ENCODE peak calls at places on chromosomes 6 and 20, in five cellular contexts. J is K562, X is adipocyte, B is mesenchymal stem cell, R is right atrium auricular region. H is an unnamed sample.

GRCh38 chr6:64890609-64891008 is 816.4 kb downstream of the EYS start:
- DNase-seq in J (no peak), X (peak; percentile 0), B (no peak), R (no peak), H (no peak)

GRCh38 chr6:138970856-138971425 is 17.1 kb downstream of the REPS1 start:
- DNase-seq in J (no peak), X (peak; percentile 71), B (peak; percentile 94), R (peak; percentile 68), H (peak; percentile 61)

GRCh38 chr6:27940766-27941165 is 16.3 kb upstream of the OR2B6 start:
- DNase-seq in J (peak; percentile 74), X (no peak), B (no peak), R (no peak), H (no peak)

GRCh38 chr6:43842231-43842794 is 72.3 kb downstream of the VEGFA start:
- DNase-seq in J (no peak), X (peak; percentile 22), B (no peak), R (no peak), H (no peak)

GRCh38 chr20:31605902-31606677 is 1.0 kb downstream of the ID1 start:
- DNase-seq in J (no peak), X (peak; percentile 61), B (peak; percentile 52), R (no peak), H (no peak)

GRCh38 chr20:45968801-45969711 is 2.9 kb downstream of the ZNF335 start:
- DNase-seq in J (no peak), X (no peak), B (peak; percentile 75), R (no peak), H (no peak)

GRCh38 chr20:39855799-39856198 is 833.2 kb downstream of the MAFB start:
- DNase-seq in J (no peak), X (no peak), B (peak; percentile 36), R (no peak), H (no peak)

GRCh38 chr20:51100617-51101016 is 77.7 kb upstream of the KCNG1 start:
- DNase-seq in J (no peak), X (no peak), B (no peak), R (no peak), H (no peak)

GRCh38 chr6:2891768-2892170 is 11.3 kb downstream of the SERPINB9 start:
- DNase-seq in J (no peak), X (no peak), B (no peak), R (no peak), H (peak; percentile 66)

GRCh38 chr6:38554700-38555413 is 84.9 kb downstream of the BTBD9 start:
- DNase-seq in J (no peak), X (peak; percentile 44), B (peak; percentile 67), R (no peak), H (no peak)

GRCh38 chr20:9617062-9617461 is 102.7 kb downstream of the LAMP5 start:
- DNase-seq in J (peak; percentile 41), X (peak; percentile 87), B (peak; percentile 45), R (peak; percentile 61), H (peak; percentile 73)

GRCh38 chr6:6565488-6565887 is 23.0 kb upstream of the LY86 start:
- DNase-seq in J (no peak), X (no peak), B (no peak), R (no peak), H (no peak)

GRCh38 chr20:29878281-29878741 is 1379.2 kb upstream of the DEFB115 start:
- DNase-seq in J (peak; percentile 37), X (no peak), B (no peak), R (no peak), H (no peak)

GRCh38 chr6:146814148-146814750 is 215.5 kb downstream of the ADGB start:
- DNase-seq in J (no peak), X (no peak), B (peak; percentile 59), R (no peak), H (peak; percentile 63)

GRCh38 chr6:164478426-164478825 is 831.0 kb downstream of the C6orf118 start:
- DNase-seq in J (no peak), X (no peak), B (no peak), R (no peak), H (no peak)

GRCh38 chr6:73505142-73505541 is 15.7 kb downstream of the EEF1A1 start:
- DNase-seq in J (no peak), X (no peak), B (no peak), R (no peak), H (no peak)

DNA sequence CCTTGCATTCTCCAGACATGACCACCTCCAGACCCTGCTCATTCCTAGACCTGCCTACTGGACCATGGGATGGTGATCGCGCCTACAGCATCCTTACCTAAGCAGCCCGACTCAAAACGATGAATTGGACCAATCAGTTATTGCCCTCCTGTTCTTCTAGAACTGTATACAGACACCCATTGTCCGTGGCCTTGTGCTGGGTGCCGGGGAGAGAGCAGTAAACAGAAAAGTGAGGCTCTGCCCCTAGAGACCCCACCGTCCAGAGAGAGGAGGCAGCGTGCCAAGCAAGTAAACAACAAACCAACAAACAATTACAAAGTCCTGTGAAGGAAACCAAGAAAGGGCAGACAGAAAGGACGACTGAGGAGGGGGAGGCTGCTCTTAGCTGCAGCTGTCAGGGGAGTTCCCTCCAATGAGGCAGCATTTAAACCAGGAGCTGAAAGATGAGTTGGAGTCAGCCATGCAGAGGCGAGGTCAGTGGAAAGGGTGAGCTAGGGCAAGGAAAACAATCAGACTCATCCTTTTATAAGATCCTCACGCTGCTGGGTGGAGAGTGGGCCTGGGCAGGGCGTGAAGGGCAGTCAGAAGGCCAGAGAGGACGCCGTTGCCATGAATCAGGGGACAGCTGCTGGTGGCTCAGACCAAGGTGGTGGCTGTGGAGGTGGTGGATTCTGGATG is 37.6 kb upstream of the BLCAP start:
- DNase-seq in J (no peak), X (no peak), B (no peak), R (peak; percentile 16), H (peak; percentile 72)
- H3K27me3 ChIP-seq in J (peaks cover 30% of the 10 kb centered on the region), X (peaks cover 72% of the 10 kb centered on the region), B (peaks cover 81% of the 10 kb centered on the region), R (no peaks in the 10 kb centered on the region), H (peaks cover 4% of the 10 kb centered on the region)

DNA sequence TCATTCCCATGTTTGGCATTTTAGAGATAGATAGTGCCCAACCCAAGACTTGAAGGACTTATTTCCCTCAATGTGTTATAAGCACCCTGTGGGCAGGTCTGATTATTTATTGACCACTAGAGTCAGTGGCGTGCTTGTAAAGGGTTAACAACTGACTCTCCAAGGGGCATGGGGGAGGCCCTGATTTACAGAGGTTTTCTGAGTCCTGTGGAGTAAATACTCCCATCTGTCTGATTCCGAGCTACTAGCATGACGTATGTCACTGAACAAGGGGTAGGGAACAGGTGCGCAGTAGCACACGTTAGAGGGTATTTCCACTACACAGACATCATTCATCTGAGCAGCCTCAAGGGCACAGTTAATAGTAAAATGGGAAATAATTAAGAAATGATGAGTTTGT is 17.4 kb upstream of the TRAM2 start:
- DNase-seq in J (no peak), X (no peak), B (no peak), R (no peak), H (peak; percentile 61)
- H3K4me1 ChIP-seq in J (peaks cover 14% of the 10 kb centered on the region), X (peaks cover 70% of the 10 kb centered on the region), B (peaks cover 33% of the 10 kb centered on the region), R (no peaks in the 10 kb centered on the region), H (peaks cover 35% of the 10 kb centered on the region)

GRCh38 chr20:61233590-61233989 is 18.5 kb upstream of the CDH4 start:
- DNase-seq in J (no peak), X (no peak), B (no peak), R (no peak), H (no peak)

GRCh38 chr20:61240814-61241213 is 11.2 kb upstream of the CDH4 start:
- DNase-seq in J (no peak), X (no peak), B (no peak), R (no peak), H (no peak)

GRCh38 chr20:61234224-61234623 is 17.8 kb upstream of the CDH4 start:
- DNase-seq in J (no peak), X (no peak), B (no peak), R (no peak), H (no peak)

DNA sequence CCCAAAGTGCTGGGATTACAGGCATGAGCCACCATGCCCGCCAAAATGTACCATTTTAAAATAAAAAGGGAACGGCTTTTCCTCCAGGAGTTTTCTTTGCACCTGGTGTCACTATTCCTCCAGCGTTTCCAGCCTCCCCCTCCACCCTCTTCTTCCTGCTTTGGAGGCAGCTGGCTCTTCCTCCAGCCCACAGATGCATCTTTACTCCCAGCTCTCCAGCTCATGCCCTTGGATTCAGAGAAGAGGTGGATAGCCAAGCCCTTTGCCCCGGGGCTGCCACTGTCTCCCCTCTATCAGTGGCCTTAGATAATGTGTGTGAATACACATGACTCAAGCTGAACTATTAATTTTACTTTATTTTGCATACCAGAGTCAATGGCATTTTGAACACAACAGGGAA is 15.4 kb upstream of the CDH4 start:
- DNase-seq in J (no peak), X (no peak), B (no peak), R (no peak), H (no peak)
- H3K27me3 ChIP-seq in J (no peaks in the 10 kb centered on the region), X (peaks cover 34% of the 10 kb centered on the region), B (peaks cover 21% of the 10 kb centered on the region), R (no peaks in the 10 kb centered on the region), H (peaks cover 7% of the 10 kb centered on the region)

DNA sequence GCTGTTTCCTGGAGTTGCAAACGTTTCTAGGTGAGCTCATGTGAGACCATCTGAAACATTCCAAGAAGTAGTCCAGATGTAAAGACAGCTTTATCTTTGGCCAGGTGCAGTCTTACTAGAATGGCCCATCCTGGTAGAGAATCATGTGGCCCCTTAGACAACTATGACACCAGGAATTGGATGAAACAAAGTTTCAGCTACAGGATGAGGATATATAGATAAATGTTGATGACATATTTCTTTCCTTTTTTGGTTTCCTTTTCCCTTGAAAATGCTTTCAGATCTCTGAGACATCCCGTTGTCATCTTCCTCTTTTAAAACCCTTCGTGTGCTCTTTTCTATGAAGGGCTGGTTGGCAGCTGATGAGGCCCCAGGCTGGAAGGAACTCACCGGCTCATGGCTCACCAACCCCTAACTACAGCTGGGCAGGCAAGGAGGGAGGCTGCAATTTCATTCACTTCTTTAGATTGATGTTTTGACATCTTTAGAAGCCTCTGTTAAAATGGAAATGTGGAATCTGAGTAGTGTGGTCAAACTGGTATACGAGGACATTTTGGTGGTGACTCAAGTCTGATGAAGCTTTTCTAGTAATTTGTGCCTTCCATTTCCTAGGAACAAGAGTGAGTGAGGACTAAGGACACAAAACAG is 167.9 kb upstream of the TNFAIP3 start:
- DNase-seq in J (no peak), X (no peak), B (peak; percentile 33), R (no peak), H (no peak)
- H3K4me1 ChIP-seq in J (no peaks in the 10 kb centered on the region), X (peaks cover 31% of the 10 kb centered on the region), B (peaks cover 8% of the 10 kb centered on the region), R (no peaks in the 10 kb centered on the region), H (peaks cover 25% of the 10 kb centered on the region)

GRCh38 chr20:19658137-19658536 is 99.9 kb upstream of the RIN2 start:
- DNase-seq in J (no peak), X (no peak), B (no peak), R (no peak), H (no peak)
- H3K27me3 ChIP-seq in J (peaks cover 12% of the 10 kb centered on the region), X (peaks cover 49% of the 10 kb centered on the region), B (peaks cover 35% of the 10 kb centered on the region), R (no peaks in the 10 kb centered on the region), H (no peaks in the 10 kb centered on the region)

DNA sequence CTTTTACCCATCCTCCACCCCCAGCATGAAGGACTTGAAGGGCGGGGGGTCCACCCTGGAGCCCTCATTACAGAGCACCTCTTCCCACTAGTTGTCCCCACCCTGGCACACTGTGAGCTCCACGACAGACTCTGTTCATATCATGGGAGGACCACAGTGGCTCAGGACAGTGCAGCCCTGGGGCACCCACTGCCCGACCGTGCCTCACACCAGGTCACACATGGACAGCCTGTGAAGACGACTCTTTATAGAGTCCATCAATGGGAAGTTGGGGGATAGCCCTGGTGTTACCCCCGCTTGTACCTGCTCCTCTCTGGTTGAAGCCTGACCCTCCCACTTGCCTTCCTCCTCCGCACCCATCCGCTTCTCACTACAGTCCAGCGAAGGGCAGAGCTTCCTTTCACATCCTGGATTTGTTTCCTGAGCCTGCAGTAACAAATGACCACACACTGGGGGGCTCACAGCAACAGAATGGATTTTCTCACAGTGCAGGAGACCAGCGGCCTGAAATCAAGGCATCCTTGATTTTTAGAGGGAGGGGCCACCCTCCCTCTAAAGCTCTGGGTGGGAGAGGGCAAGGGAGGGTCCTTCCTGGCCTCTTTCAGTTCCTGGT is 15.5 kb downstream of the ZNF831 start:
- DNase-seq in J (no peak), X (no peak), B (no peak), R (peak; percentile 51), H (no peak)
- H3K4me1 ChIP-seq in J (no peaks in the 10 kb centered on the region), X (no peaks in the 10 kb centered on the region), B (no peaks in the 10 kb centered on the region), R (no peaks in the 10 kb centered on the region), H (no peaks in the 10 kb centered on the region)

H was measured in SJCRH30.